ENCODE peak calls at places on chromosomes 5 and 9, in nine cellular contexts. One of them, this sample, is unnamed.

GRCh38 chr5:89866410-89866809 is 543.1 kb downstream of the CETN3 start:
- DNase-seq in skeletal muscle cell: no peak
- DNase-seq in GM23248: no peak
- DNase-seq in astrocyte of the cerebellum: no peak
- DNase-seq in coronary artery: no peak
- DNase-seq in AG09309: no peak
- DNase-seq in T-helper 9 cell: no peak
- DNase-seq in RWPE1: no peak
- DNase-seq in NCI-H1092: no peak
- DNase-seq in this sample: no peak

GRCh38 chr9:80326105-80326504 is 754.3 kb downstream of the TLE4 start:
- DNase-seq in skeletal muscle cell: no peak
- DNase-seq in GM23248: no peak
- DNase-seq in astrocyte of the cerebellum: peak
- DNase-seq in coronary artery: no peak
- DNase-seq in AG09309: no peak
- DNase-seq in T-helper 9 cell: no peak
- DNase-seq in RWPE1: no peak
- DNase-seq in NCI-H1092: no peak
- DNase-seq in this sample: no peak

GRCh38 chr9:98108540-98109031 is 10.4 kb downstream of the TRIM14 start:
- DNase-seq in skeletal muscle cell: no peak
- DNase-seq in GM23248: no peak
- DNase-seq in astrocyte of the cerebellum: no peak
- DNase-seq in coronary artery: no peak
- DNase-seq in AG09309: no peak
- DNase-seq in T-helper 9 cell: no peak
- DNase-seq in RWPE1: no peak
- DNase-seq in NCI-H1092: no peak
- DNase-seq in this sample: no peak

GRCh38 chr5:147391781-147392180 is 118.1 kb downstream of the DPYSL3 start:
- DNase-seq in skeletal muscle cell: peak
- DNase-seq in GM23248: peak
- DNase-seq in astrocyte of the cerebellum: peak
- DNase-seq in coronary artery: no peak
- DNase-seq in AG09309: peak
- DNase-seq in T-helper 9 cell: no peak
- DNase-seq in RWPE1: peak
- DNase-seq in NCI-H1092: no peak
- DNase-seq in this sample: peak

GRCh38 chr9:4084440-4084818 is 215.4 kb downstream of the GLIS3 start:
- DNase-seq in skeletal muscle cell: no peak
- DNase-seq in GM23248: no peak
- DNase-seq in astrocyte of the cerebellum: no peak
- DNase-seq in coronary artery: no peak
- DNase-seq in AG09309: no peak
- DNase-seq in T-helper 9 cell: no peak
- DNase-seq in RWPE1: no peak
- DNase-seq in NCI-H1092: no peak
- DNase-seq in this sample: no peak

GRCh38 chr5:14668247-14668646 is 3.7 kb downstream of the OTULIN start:
- DNase-seq in skeletal muscle cell: no peak
- DNase-seq in GM23248: no peak
- DNase-seq in astrocyte of the cerebellum: no peak
- DNase-seq in coronary artery: no peak
- DNase-seq in AG09309: no peak
- DNase-seq in T-helper 9 cell: no peak
- DNase-seq in RWPE1: no peak
- DNase-seq in NCI-H1092: no peak
- DNase-seq in this sample: no peak

GRCh38 chr5:32436553-32437262 is 7.8 kb downstream of the ZFR start:
- DNase-seq in skeletal muscle cell: no peak
- DNase-seq in GM23248: no peak
- DNase-seq in astrocyte of the cerebellum: no peak
- DNase-seq in coronary artery: no peak
- DNase-seq in AG09309: no peak
- DNase-seq in T-helper 9 cell: no peak
- DNase-seq in RWPE1: no peak
- DNase-seq in NCI-H1092: no peak
- DNase-seq in this sample: no peak

GRCh38 chr9:79662553-79662956 is 90.8 kb downstream of the TLE4 start:
- DNase-seq in skeletal muscle cell: no peak
- DNase-seq in GM23248: peak
- DNase-seq in astrocyte of the cerebellum: no peak
- DNase-seq in coronary artery: no peak
- DNase-seq in AG09309: no peak
- DNase-seq in T-helper 9 cell: no peak
- DNase-seq in RWPE1: no peak
- DNase-seq in NCI-H1092: no peak
- DNase-seq in this sample: peak

GRCh38 chr9:23308114-23308513 is 517.9 kb downstream of the ELAVL2 start:
- DNase-seq in skeletal muscle cell: no peak
- DNase-seq in GM23248: peak
- DNase-seq in astrocyte of the cerebellum: no peak
- DNase-seq in coronary artery: no peak
- DNase-seq in AG09309: no peak
- DNase-seq in T-helper 9 cell: no peak
- DNase-seq in RWPE1: no peak
- DNase-seq in NCI-H1092: no peak
- DNase-seq in this sample: no peak

This sample was measured in retinal pigment epithelial cell.